ENCODE peak calls at places on chromosomes 4 and X, in seven cellular contexts. Z, F, I, D, N, Y and O are unnamed samples.

GRCh38 chrX:38560776-38561125 is 591 bp upstream of the TSPAN7 start:
- DNase-seq in Z (no peak), F (no peak), I (no peak), D (no peak), N (no peak), Y (no peak), O (no peak)

GRCh38 chrX:30806187-30806728 is 82.8 kb downstream of the TAB3 start:
- DNase-seq in Z (no peak), F (no peak), I (no peak), D (no peak), N (no peak), Y (no peak), O (no peak)

GRCh38 chr4:139785356-139785755 is 119.7 kb downstream of the MGST2 start:
- DNase-seq in Z (no peak), F (no peak), I (no peak), D (no peak), N (no peak), Y (no peak), O (no peak)

GRCh38 chr4:70721747-70722146 is at the start of gene RUFY3:
- DNase-seq in Z (peak), F (peak), I (no peak), D (peak), N (peak), Y (peak), O (peak)

GRCh38 chr4:6658635-6659075 is 18.2 kb downstream of the MRFAP1 start:
- DNase-seq in Z (peak), F (no peak), I (peak), D (peak), N (no peak), Y (no peak), O (peak)

GRCh38 chr4:8157496-8157895 is 1.1 kb downstream of the ABLIM2 start:
- DNase-seq in Z (no peak), F (peak), I (no peak), D (no peak), N (no peak), Y (no peak), O (peak)

GRCh38 chrX:134513091-134513490 is 53.1 kb downstream of the HPRT1 start:
- DNase-seq in Z (no peak), F (no peak), I (no peak), D (peak), N (no peak), Y (no peak), O (no peak)

GRCh38 chrX:150958177-150958576 is 25.0 kb upstream of the HMGB3 start:
- DNase-seq in Z (no peak), F (no peak), I (no peak), D (no peak), N (no peak), Y (peak), O (no peak)

GRCh38 chrX:129647588-129648410 is 7.0 kb downstream of the APLN start:
- DNase-seq in Z (no peak), F (no peak), I (no peak), D (no peak), N (no peak), Y (no peak), O (no peak)